ENCODE peak calls at places on chromosomes 12 and 14, in four cellular contexts. O is amniotic stem cell, C is AG04449, A is NCI-H748 treated with DMSO at 0.1 percent for 48 hours. D is an unnamed sample.

GRCh38 chr12:70154960-70155589 is 88.2 kb upstream of the CNOT2 start:
- DNase-seq in O (no peak), C (no peak), A (no peak), D (no peak)

GRCh38 chr12:24955389-24955788 is 6.5 kb upstream of the BCAT1 start:
- DNase-seq in O (no peak), C (no peak), A (no peak), D (no peak)

GRCh38 chr14:22463763-22464173 is 125.3 kb downstream of the DAD1 start:
- DNase-seq in O (no peak), C (no peak), A (no peak), D (no peak)

GRCh38 chr14:93954900-93955891 is 21.2 kb downstream of the ASB2 start:
- DNase-seq in O (no peak), C (no peak), A (no peak), D (peak)

GRCh38 chr14:50821471-50822464 is 9.2 kb downstream of the NIN start:
- DNase-seq in O (no peak), C (no peak), A (no peak), D (no peak)

GRCh38 chr12:19482551-19483109 is 43.3 kb downstream of the AEBP2 start:
- DNase-seq in O (no peak), C (no peak), A (no peak), D (no peak)

GRCh38 chr12:72368719-72369505 is 96.7 kb downstream of the TRHDE start:
- DNase-seq in O (no peak), C (no peak), A (no peak), D (no peak)

GRCh38 chr14:61088081-61088480 is 107.0 kb downstream of the SLC38A6 start:
- DNase-seq in O (no peak), C (no peak), A (no peak), D (no peak)

GRCh38 chr12:19236656-19237055 is 107.1 kb downstream of the PLEKHA5 start:
- DNase-seq in O (peak), C (no peak), A (no peak), D (no peak)

GRCh38 chr12:52151859-52152783 is 39.7 kb downstream of the KRT80 start:
- DNase-seq in O (no peak), C (no peak), A (no peak), D (peak)

GRCh38 chr12:53493610-53494391 is 5.5 kb downstream of the MAP3K12 start:
- DNase-seq in O (no peak), C (no peak), A (no peak), D (no peak)